ENCODE peak calls at places on chromosomes 16 and 17, in six cellular contexts. One of them, this sample, is unnamed. For H3K27me3, the result is how much of the 10 kb centered on the place peaks cover.

GRCh38 chr16:23729503-23730424 is 16.7 kb upstream of the ERN2 start:
- DNase-seq in H1: no peak
- DNase-seq in K562: peak
- DNase-seq in SK-N-SH: no peak
- DNase-seq in GM12878: no peak
- DNase-seq in HepG2: peak
- DNase-seq in this sample: peak

GRCh38 chr16:3513892-3514600 is 13.2 kb downstream of the CLUAP1 start:
- DNase-seq in H1: no peak
- DNase-seq in K562: no peak
- DNase-seq in SK-N-SH: no peak
- DNase-seq in GM12878: no peak
- DNase-seq in HepG2: peak
- DNase-seq in this sample: no peak

GRCh38 chr16:818132-818531 is 17.6 kb upstream of the GNG13 start:
- DNase-seq in H1: no peak
- DNase-seq in K562: no peak
- DNase-seq in SK-N-SH: no peak
- DNase-seq in GM12878: no peak
- DNase-seq in HepG2: no peak
- DNase-seq in this sample: no peak

GRCh38 chr17:7238418-7239090 is 703 bp downstream of the PHF23 start:
- DNase-seq in H1: no peak
- DNase-seq in K562: peak
- DNase-seq in SK-N-SH: no peak
- DNase-seq in GM12878: no peak
- DNase-seq in HepG2: no peak
- DNase-seq in this sample: no peak

GRCh38 chr16:13036600-13036999 is 135.2 kb downstream of the SHISA9 start:
- DNase-seq in H1: no peak
- DNase-seq in K562: peak
- DNase-seq in SK-N-SH: no peak
- DNase-seq in GM12878: no peak
- DNase-seq in HepG2: peak
- DNase-seq in this sample: no peak

GRCh38 chr17:45111838-45112237 is 20.5 kb downstream of the PLCD3 start:
- DNase-seq in H1: no peak
- DNase-seq in K562: no peak
- DNase-seq in SK-N-SH: no peak
- DNase-seq in GM12878: no peak
- DNase-seq in HepG2: no peak
- DNase-seq in this sample: no peak

GRCh38 chr16:85028638-85029412 is 1.2 kb downstream of the KIAA0513 start:
- DNase-seq in H1: no peak
- DNase-seq in K562: no peak
- DNase-seq in SK-N-SH: no peak
- DNase-seq in GM12878: no peak
- DNase-seq in HepG2: no peak
- DNase-seq in this sample: no peak

GRCh38 chr17:32274101-32274500 is 8.5 kb downstream of the RHBDL3 start:
- DNase-seq in H1: no peak
- DNase-seq in K562: no peak
- DNase-seq in SK-N-SH: no peak
- DNase-seq in GM12878: no peak
- DNase-seq in HepG2: no peak
- DNase-seq in this sample: no peak

GRCh38 chr16:65837431-65837986 is 529.0 kb upstream of the CDH5 start:
- DNase-seq in H1: no peak
- DNase-seq in K562: no peak
- DNase-seq in SK-N-SH: no peak
- DNase-seq in GM12878: no peak
- DNase-seq in HepG2: no peak
- DNase-seq in this sample: peak

GRCh38 chr16:87924937-87925670 is 11.2 kb downstream of the CA5A start:
- DNase-seq in H1: no peak
- DNase-seq in K562: no peak
- DNase-seq in SK-N-SH: no peak
- DNase-seq in GM12878: no peak
- DNase-seq in HepG2: no peak
- DNase-seq in this sample: no peak

GRCh38 chr17:4901648-4902344 is 1.1 kb downstream of the CHRNE start:
- DNase-seq in H1: no peak
- DNase-seq in K562: peak
- DNase-seq in SK-N-SH: peak
- DNase-seq in GM12878: no peak
- DNase-seq in HepG2: no peak
- DNase-seq in this sample: peak

GRCh38 chr17:41635121-41636097 is 11.0 kb upstream of the KRT17 start:
- DNase-seq in H1: no peak
- DNase-seq in K562: no peak
- DNase-seq in SK-N-SH: peak
- DNase-seq in GM12878: no peak
- DNase-seq in HepG2: no peak
- DNase-seq in this sample: no peak

GRCh38 chr17:46818929-46819859 is 702 bp upstream of the WNT3 start:
- DNase-seq in H1: no peak
- DNase-seq in K562: peak
- DNase-seq in SK-N-SH: peak
- DNase-seq in GM12878: no peak
- DNase-seq in HepG2: no peak
- DNase-seq in this sample: no peak

GRCh38 chr16:29699324-29700219 is 20.6 kb downstream of the QPRT start:
- DNase-seq in H1: no peak
- DNase-seq in K562: peak
- DNase-seq in SK-N-SH: no peak
- DNase-seq in GM12878: no peak
- DNase-seq in HepG2: no peak
- DNase-seq in this sample: no peak

GRCh38 chr16:72909196-72909595 is 138.7 kb downstream of the ZFHX3 start:
- DNase-seq in H1: no peak
- DNase-seq in K562: no peak
- DNase-seq in SK-N-SH: no peak
- DNase-seq in GM12878: no peak
- DNase-seq in HepG2: no peak
- DNase-seq in this sample: no peak

GRCh38 chr17:28532063-28532960 is 20.1 kb downstream of the UNC119 start:
- DNase-seq in H1: no peak
- DNase-seq in K562: no peak
- DNase-seq in SK-N-SH: no peak
- DNase-seq in GM12878: no peak
- DNase-seq in HepG2: no peak
- DNase-seq in this sample: no peak

GRCh38 chr17:8081876-8082275 is 5.6 kb downstream of the ALOX12B start:
- DNase-seq in H1: no peak
- DNase-seq in K562: no peak
- DNase-seq in SK-N-SH: no peak
- DNase-seq in GM12878: no peak
- DNase-seq in HepG2: no peak
- DNase-seq in this sample: no peak

GRCh38 chr16:87435399-87436224 is 43.5 kb downstream of the MAP1LC3B start:
- DNase-seq in H1: no peak
- DNase-seq in K562: no peak
- DNase-seq in SK-N-SH: peak
- DNase-seq in GM12878: no peak
- DNase-seq in HepG2: no peak
- DNase-seq in this sample: no peak

GRCh38 chr16:15466131-15466530 is 31.7 kb downstream of the BMERB1 start:
- DNase-seq in H1: no peak
- DNase-seq in K562: no peak
- DNase-seq in SK-N-SH: no peak
- DNase-seq in GM12878: no peak
- DNase-seq in HepG2: no peak
- DNase-seq in this sample: no peak

GRCh38 chr16:31202402-31203385 is at the start of gene PYCARD:
- DNase-seq in H1: no peak
- DNase-seq in K562: peak
- DNase-seq in SK-N-SH: peak
- DNase-seq in GM12878: no peak
- DNase-seq in HepG2: no peak
- DNase-seq in this sample: peak

GRCh38 chr16:69319826-69320730 is 8.9 kb downstream of the VPS4A start:
- DNase-seq in H1: no peak
- DNase-seq in K562: no peak
- DNase-seq in SK-N-SH: no peak
- DNase-seq in GM12878: no peak
- DNase-seq in HepG2: no peak
- DNase-seq in this sample: no peak

GRCh38 chr17:57599271-57600045 is 145.6 kb downstream of the CCDC182 start:
- DNase-seq in H1: no peak
- DNase-seq in K562: no peak
- DNase-seq in SK-N-SH: no peak
- DNase-seq in GM12878: no peak
- DNase-seq in HepG2: no peak
- DNase-seq in this sample: no peak

GRCh38 chr17:69058165-69058564 is 2.6 kb downstream of the ABCA9 start:
- DNase-seq in H1: no peak
- DNase-seq in K562: no peak
- DNase-seq in SK-N-SH: no peak
- DNase-seq in GM12878: no peak
- DNase-seq in HepG2: peak
- DNase-seq in this sample: no peak

GRCh38 chr17:14197582-14197981 is 39.1 kb downstream of the CDRT15 start:
- DNase-seq in H1: no peak
- DNase-seq in K562: no peak
- DNase-seq in SK-N-SH: no peak
- DNase-seq in GM12878: no peak
- DNase-seq in HepG2: no peak
- DNase-seq in this sample: no peak

GRCh38 chr17:46732754-46733398 is 85.6 kb downstream of the WNT3 start:
- DNase-seq in H1: peak
- DNase-seq in K562: no peak
- DNase-seq in SK-N-SH: no peak
- DNase-seq in GM12878: no peak
- DNase-seq in HepG2: no peak
- DNase-seq in this sample: no peak

GRCh38 chr16:17417740-17418139 is 53.0 kb downstream of the XYLT1 start:
- DNase-seq in H1: no peak
- DNase-seq in K562: no peak
- DNase-seq in SK-N-SH: no peak
- DNase-seq in GM12878: no peak
- DNase-seq in HepG2: no peak
- DNase-seq in this sample: no peak

GRCh38 chr17:79180358-79181005 is 105.9 kb downstream of the ENGASE start:
- DNase-seq in H1: no peak
- DNase-seq in K562: no peak
- DNase-seq in SK-N-SH: no peak
- DNase-seq in GM12878: no peak
- DNase-seq in HepG2: no peak
- DNase-seq in this sample: no peak
- H3K27me3 ChIP-seq in H1: under half
- H3K27me3 ChIP-seq in K562: half or more
- H3K27me3 ChIP-seq in SK-N-SH: half or more
- H3K27me3 ChIP-seq in GM12878: under half
- H3K27me3 ChIP-seq in HepG2: under half
- H3K27me3 ChIP-seq in this sample: under half

DNA sequence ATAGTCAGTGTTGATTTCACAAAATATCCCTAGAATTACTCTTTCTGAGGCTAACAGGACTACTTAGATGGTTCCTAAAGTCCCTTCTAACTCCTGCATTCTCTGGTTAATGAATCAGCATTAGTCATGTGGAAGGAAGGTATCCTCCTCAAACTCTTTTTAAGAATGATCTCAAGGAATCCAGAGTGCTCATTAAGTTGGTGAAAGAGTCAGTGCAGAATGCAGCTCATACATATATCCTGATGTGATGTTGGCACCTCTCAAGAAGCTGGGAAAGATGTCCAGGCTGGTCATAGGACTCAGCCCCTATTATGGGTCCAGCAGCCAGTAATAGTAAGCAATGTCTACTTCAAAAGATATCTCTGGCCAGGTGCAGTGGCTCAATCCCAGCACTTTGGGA is 65.5 kb downstream of the PIGL start:
- DNase-seq in H1: no peak
- DNase-seq in K562: no peak
- DNase-seq in SK-N-SH: no peak
- DNase-seq in GM12878: no peak
- DNase-seq in HepG2: no peak
- DNase-seq in this sample: no peak
- TF ChIP-seq GABPA in H1: no peak
- TF ChIP-seq GABPA in K562: no peak
- TF ChIP-seq GABPA in SK-N-SH: no peak
- TF ChIP-seq GABPA in GM12878: no peak
- TF ChIP-seq GABPA in HepG2: no peak
- TF ChIP-seq GABPA in this sample: no peak

DNA sequence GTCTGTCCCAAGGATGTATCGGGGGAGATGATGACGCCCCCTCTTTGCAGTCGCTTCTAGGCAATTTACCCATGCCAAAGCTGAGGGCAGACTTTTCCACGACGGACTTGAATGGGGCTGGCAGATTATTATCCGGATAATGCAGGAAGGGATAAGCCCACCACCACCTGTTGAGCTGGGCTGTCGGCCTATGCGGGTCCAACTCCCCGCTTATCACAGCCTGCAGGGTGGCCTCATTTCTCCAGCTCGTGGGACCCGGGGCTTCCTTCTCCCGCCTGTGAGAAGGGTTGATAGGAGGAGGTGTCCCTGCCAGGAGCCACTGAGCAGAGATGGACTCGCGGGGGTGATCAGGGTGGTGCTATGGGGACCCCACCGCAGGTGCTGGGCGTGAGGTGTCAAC is 559 bp downstream of the CACNG5 start:
- DNase-seq in H1: no peak
- DNase-seq in K562: no peak
- DNase-seq in SK-N-SH: peak
- DNase-seq in GM12878: no peak
- DNase-seq in HepG2: no peak
- DNase-seq in this sample: no peak
- H3K27me3 ChIP-seq in H1: under half
- H3K27me3 ChIP-seq in K562: half or more
- H3K27me3 ChIP-seq in SK-N-SH: half or more
- H3K27me3 ChIP-seq in GM12878: under half
- H3K27me3 ChIP-seq in HepG2: under half
- H3K27me3 ChIP-seq in this sample: under half

DNA sequence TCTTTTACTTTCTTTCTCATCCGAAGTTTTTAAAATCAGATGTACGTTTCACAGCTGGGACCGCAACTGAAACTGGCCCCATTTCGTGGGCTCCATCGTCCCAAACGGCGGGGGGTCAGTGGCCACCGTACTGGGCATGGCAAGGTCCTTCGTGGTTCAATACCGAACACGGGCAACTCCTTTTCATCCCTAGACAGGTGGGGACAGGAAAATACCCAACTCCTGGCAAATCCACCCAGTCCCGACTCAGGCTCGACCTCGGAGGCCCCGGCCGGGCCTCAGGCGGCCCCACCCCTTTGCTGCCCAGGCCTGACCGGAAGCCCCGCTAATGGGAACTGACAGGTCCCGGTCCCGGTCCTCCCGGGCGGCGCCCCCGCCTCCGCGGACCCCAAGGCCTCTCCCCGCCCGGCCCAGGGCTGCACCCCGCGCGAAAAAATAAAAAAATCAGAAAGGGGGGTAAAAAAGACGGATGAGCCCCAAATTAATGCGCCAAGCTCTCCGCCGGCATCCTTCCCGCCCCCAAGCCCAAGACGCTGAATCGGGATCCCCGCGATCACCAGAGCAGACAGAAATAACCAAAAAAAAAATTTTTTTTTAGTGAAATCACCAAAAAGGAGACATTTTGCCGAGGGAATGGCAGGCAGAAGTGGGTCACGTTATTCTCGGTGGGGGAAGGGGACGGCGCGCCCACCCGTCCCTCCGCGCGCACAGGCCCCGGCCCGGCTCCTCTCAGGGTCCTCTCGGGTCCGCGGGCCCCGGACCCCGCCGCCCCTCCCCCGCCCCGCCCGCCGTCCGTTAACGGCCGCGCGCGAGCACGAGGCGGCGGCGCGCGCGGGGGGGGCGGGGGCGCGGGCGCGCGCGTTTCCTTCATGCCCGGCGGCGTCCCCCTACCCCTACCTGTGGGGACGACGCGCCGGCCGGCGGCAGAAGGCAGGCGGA is 562 bp downstream of the ZC3H7A start:
- DNase-seq in H1: no peak
- DNase-seq in K562: peak
- DNase-seq in SK-N-SH: peak
- DNase-seq in GM12878: no peak
- DNase-seq in HepG2: peak
- DNase-seq in this sample: no peak
- TF ChIP-seq GABPA in H1: no peak
- TF ChIP-seq GABPA in K562: peak
- TF ChIP-seq GABPA in SK-N-SH: peak
- TF ChIP-seq GABPA in GM12878: no peak
- TF ChIP-seq GABPA in HepG2: peak
- TF ChIP-seq GABPA in this sample: no peak

This sample was measured in HL-60.